ENCODE peak calls at places on chromosomes 6 and 20, in nine cellular contexts. O is transverse colon, W is left ventricle myocardium inferior, U is upper lobe of right lung, H is breast epithelium, B is brain microvascular endothelial cell, Y is cardiac muscle cell, J is esophagus squamous epithelium, I is uterus. T is an unnamed sample.

GRCh38 chr6:110525001-110525400 is 48.6 kb upstream of the SLC22A16 start:
- DNase-seq in B (no peak), H (no peak), W (no peak), Y (no peak), I (no peak), U (no peak), O (no peak), J (no peak), T (no peak)

GRCh38 chr6:163122365-163122764 is 292.2 kb upstream of the QKI start:
- DNase-seq in B (no peak), Y (no peak), H (no peak), U (no peak), O (no peak), J (no peak), W (no peak), I (no peak), T (no peak)

GRCh38 chr20:3084283-3084985 is at the start of gene AVP:
- DNase-seq in B (no peak), I (no peak), H (no peak), U (no peak), J (no peak), W (no peak), O (no peak), Y (no peak), T (no peak)

GRCh38 chr6:72646604-72647485 is 25.0 kb downstream of the KCNQ5 start:
- DNase-seq in I (no peak), W (no peak), B (no peak), U (no peak), Y (no peak), O (no peak), H (no peak), J (no peak), T (peak; percentile 69)

GRCh38 chr6:21022343-21023107 is 488.3 kb downstream of the CDKAL1 start:
- DNase-seq in J (no peak), Y (peak; percentile 87), U (no peak), I (no peak), W (no peak), O (no peak), H (no peak), B (peak; percentile 51), T (peak; percentile 92)

GRCh38 chr6:140858381-140858971 is 1274.2 kb upstream of the GJE1 start:
- DNase-seq in J (no peak), B (no peak), Y (no peak), H (no peak), O (no peak), U (no peak), W (no peak), I (no peak), T (peak; percentile 91)

GRCh38 chr6:906920-907319 is 214.0 kb upstream of the EXOC2 start:
- DNase-seq in Y (no peak), B (peak; percentile 87), J (no peak), I (no peak), H (no peak), W (no peak), O (no peak), U (no peak), T (no peak)

GRCh38 chr6:18410412-18410811 is 23.3 kb downstream of the RNF144B start:
- DNase-seq in Y (no peak), O (no peak), I (no peak), B (no peak), U (no peak), H (no peak), W (no peak), J (no peak), T (peak; percentile 75)

GRCh38 chr6:41723178-41723935 is 12.1 kb downstream of the TFEB start:
- DNase-seq in B (peak; percentile 93), W (peak; percentile 84), H (no peak), Y (peak; percentile 95), U (peak; percentile 93), J (peak; percentile 61), O (peak; percentile 70), I (peak; percentile 54), T (peak; percentile 92)

GRCh38 chr6:13818341-13818740 is 4.0 kb upstream of the MCUR1 start:
- DNase-seq in I (no peak), O (no peak), W (no peak), U (no peak), B (no peak), Y (no peak), H (no peak), J (no peak), T (no peak)

GRCh38 chr20:11980263-11980662 is 62.6 kb downstream of the BTBD3 start:
- DNase-seq in I (no peak), B (no peak), H (no peak), Y (no peak), J (no peak), U (no peak), W (no peak), O (no peak), T (no peak)

GRCh38 chr20:42559665-42560064 is 630.0 kb downstream of the PTPRT start:
- DNase-seq in W (no peak), H (no peak), Y (no peak), B (no peak), I (no peak), U (no peak), O (no peak), J (no peak), T (no peak)

GRCh38 chr6:129029778-129030177 is 146.8 kb downstream of the LAMA2 start:
- DNase-seq in Y (no peak), I (no peak), J (no peak), H (no peak), O (no peak), W (no peak), B (no peak), U (no peak), T (no peak)

GRCh38 chr6:905541-905940 is 212.6 kb upstream of the EXOC2 start:
- DNase-seq in J (no peak), O (no peak), U (no peak), B (no peak), I (no peak), W (no peak), H (no peak), Y (no peak), T (no peak)

DNA sequence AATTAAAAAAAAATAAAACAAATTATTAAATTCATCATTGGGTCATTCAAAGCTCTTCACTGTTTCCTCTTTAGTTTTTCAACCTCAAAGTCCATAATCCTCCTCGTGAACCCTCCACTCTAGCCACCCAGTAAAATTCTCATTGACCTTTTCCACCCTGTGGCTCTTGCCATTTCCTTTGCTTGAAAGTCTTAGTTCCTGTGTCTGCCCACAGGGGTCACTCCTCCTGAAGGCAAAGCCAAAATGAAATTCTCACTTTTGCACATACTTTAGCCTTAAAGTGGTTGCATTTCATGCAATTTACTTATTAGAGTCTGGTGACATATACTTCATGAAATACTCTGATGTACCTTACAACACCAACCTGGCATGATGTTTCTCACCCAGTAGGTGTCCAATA is 263.7 kb downstream of the BMP2 start:
- DNase-seq in I (no peak), U (no peak), O (no peak), W (no peak), Y (peak; percentile 2), H (no peak), J (no peak), B (no peak), T (no peak)
- TF ChIP-seq CTCF in I (no peak), U (no peak), O (peak; percentile 35), W (no peak), Y (peak; percentile 32), H (no peak), J (no peak), B (peak; percentile 38), T (peak; percentile 45)

DNA sequence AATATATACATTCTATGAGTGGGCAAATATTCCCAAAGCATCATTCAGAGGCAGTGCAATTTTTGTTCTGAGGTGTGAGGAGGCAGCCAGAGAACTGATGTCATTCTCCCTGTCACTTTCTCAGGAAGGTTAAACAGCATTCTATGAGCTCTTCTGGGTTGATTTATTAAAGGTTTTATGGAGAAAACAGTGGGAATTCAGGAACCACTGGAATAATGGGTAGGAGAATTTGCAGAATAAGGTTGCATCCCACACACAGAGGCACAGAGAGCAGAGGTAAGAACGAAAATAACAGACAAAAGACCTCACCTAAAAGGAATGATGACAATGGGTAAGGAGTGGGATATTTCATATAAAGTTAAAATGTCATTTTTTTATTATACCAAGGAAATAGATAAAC is 860.5 kb downstream of the TFAP2A start:
- DNase-seq in B (no peak), Y (no peak), I (no peak), O (no peak), W (no peak), U (no peak), J (no peak), H (no peak), T (no peak)
- H3K4me3 ChIP-seq in B (no peak overlapping the region), Y (no peak overlapping the region), I (no peak overlapping the region), O (no peak overlapping the region), W (no peak overlapping the region), U (no peak overlapping the region), J (no peak overlapping the region), H (no peak overlapping the region), T (no peak overlapping the region)

GRCh38 chr6:28080631-28081485 is 490 bp downstream of the ZNF165 start:
- DNase-seq in B (peak; percentile 95), U (peak; percentile 94), Y (peak; percentile 99), J (peak; percentile 62), O (peak; percentile 95), W (peak; percentile 94), I (peak; percentile 95), H (peak; percentile 94), T (peak; percentile 97)
- TF ChIP-seq CTCF in B (no peak), U (no peak), Y (no peak), J (no peak), O (no peak), W (no peak), I (no peak), H (no peak), T (no peak)

GRCh38 chr6:32844839-32845372 is 1.1 kb upstream of the PSMB8 start:
- DNase-seq in J (no peak), Y (no peak), H (no peak), I (no peak), B (no peak), W (no peak), U (no peak), O (no peak), T (no peak)

GRCh38 chr6:32843979-32844838 is at the start of gene PSMB8:
- DNase-seq in B (peak; percentile 93), Y (peak; percentile 94), J (peak; percentile 87), O (peak; percentile 99), U (peak; percentile 97), H (peak; percentile 95), I (peak; percentile 98), W (peak; percentile 95), T (peak; percentile 99)

GRCh38 chr6:32843321-32843978 is 397 bp downstream of the PSMB8 start:
- DNase-seq in Y (no peak), J (no peak), U (no peak), W (no peak), O (peak; percentile 20), B (no peak), H (no peak), I (no peak), T (no peak)

GRCh38 chr6:32847004-32847403 is 3.2 kb upstream of the PSMB8 start:
- DNase-seq in O (no peak), B (no peak), H (no peak), W (no peak), U (no peak), J (no peak), Y (no peak), I (no peak), T (no peak)

DNA sequence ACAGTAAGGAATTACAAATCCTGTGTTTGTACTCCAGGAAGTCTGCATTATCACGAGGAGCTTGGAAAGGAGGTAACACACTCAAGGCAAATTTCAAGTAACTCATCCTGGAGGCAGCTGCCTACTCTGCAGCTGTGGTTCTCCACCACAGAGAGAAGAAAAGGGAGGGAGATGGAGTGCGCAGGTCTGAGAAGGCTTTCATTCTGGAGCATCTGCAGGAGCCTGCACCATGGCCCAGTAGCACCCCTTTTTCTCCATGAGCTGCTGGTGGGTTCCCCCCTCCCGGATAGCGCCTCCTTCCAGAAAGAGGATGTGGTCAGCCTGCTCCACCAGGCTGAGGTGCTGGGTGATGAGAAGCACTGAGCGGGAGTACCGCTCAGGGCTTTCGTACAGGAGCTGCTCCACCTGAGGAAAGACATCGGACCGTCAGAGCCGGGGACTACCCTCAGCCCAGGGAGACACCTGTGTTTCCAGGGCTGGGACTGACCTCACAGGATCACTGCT is 1.6 kb upstream of the PSMB8 start:
- DNase-seq in H (no peak), Y (no peak), I (no peak), O (peak; percentile 45), U (no peak), W (no peak), B (no peak), J (no peak), T (no peak)
- H3K4me3 ChIP-seq in H (no peak overlapping the region), Y (no peak overlapping the region), I (no peak overlapping the region), O (no peak overlapping the region), U (peak overlapping the region; percentile 94), W (peak overlapping the region; percentile 85), B (no peak overlapping the region), J (peak overlapping the region; percentile 60), T (no peak overlapping the region)